ENCODE peak calls at places on chromosomes 5 and 9, in six cellular contexts. One of them, this sample, is unnamed.

GRCh38 chr5:127892467-127893207 is 189.4 kb downstream of the CCDC192 start:
- DNase-seq in Peyer's patch: no peak
- DNase-seq in PC-9: peak
- DNase-seq in tibial nerve: no peak
- DNase-seq in kidney: no peak
- DNase-seq in adrenal gland: no peak
- DNase-seq in this sample: peak

GRCh38 chr5:27845248-27845647 is 806.9 kb upstream of the CDH9 start:
- DNase-seq in tibial nerve: no peak
- DNase-seq in Peyer's patch: no peak
- DNase-seq in PC-9: no peak
- DNase-seq in adrenal gland: no peak
- DNase-seq in kidney: no peak
- DNase-seq in this sample: no peak

GRCh38 chr5:172194985-172195774 is 1.2 kb downstream of the EFCAB9 start:
- DNase-seq in tibial nerve: no peak
- DNase-seq in Peyer's patch: no peak
- DNase-seq in adrenal gland: no peak
- DNase-seq in kidney: no peak
- DNase-seq in PC-9: no peak
- DNase-seq in this sample: no peak

GRCh38 chr5:17203329-17204132 is 13.9 kb upstream of the BASP1 start:
- DNase-seq in Peyer's patch: no peak
- DNase-seq in tibial nerve: peak
- DNase-seq in kidney: no peak
- DNase-seq in PC-9: peak
- DNase-seq in adrenal gland: peak
- DNase-seq in this sample: peak

GRCh38 chr9:129597355-129598088 is 23.4 kb downstream of the C9orf50 start:
- DNase-seq in tibial nerve: no peak
- DNase-seq in adrenal gland: peak
- DNase-seq in PC-9: peak
- DNase-seq in Peyer's patch: no peak
- DNase-seq in kidney: peak
- DNase-seq in this sample: peak

GRCh38 chr9:96021616-96022444 is 146.3 kb downstream of the ERCC6L2 start:
- DNase-seq in adrenal gland: no peak
- DNase-seq in tibial nerve: no peak
- DNase-seq in PC-9: no peak
- DNase-seq in Peyer's patch: no peak
- DNase-seq in kidney: peak
- DNase-seq in this sample: no peak

GRCh38 chr5:180802325-180803180 is at the start of gene MGAT1:
- DNase-seq in tibial nerve: peak
- DNase-seq in kidney: peak
- DNase-seq in adrenal gland: peak
- DNase-seq in Peyer's patch: peak
- DNase-seq in PC-9: peak
- DNase-seq in this sample: peak

GRCh38 chr5:177465044-177465443 is 8.4 kb downstream of the DBN1 start:
- DNase-seq in kidney: no peak
- DNase-seq in adrenal gland: no peak
- DNase-seq in tibial nerve: no peak
- DNase-seq in Peyer's patch: no peak
- DNase-seq in PC-9: no peak
- DNase-seq in this sample: no peak

GRCh38 chr5:77437194-77437593 is 54.9 kb downstream of the WDR41 start:
- DNase-seq in Peyer's patch: no peak
- DNase-seq in tibial nerve: no peak
- DNase-seq in adrenal gland: no peak
- DNase-seq in kidney: no peak
- DNase-seq in PC-9: no peak
- DNase-seq in this sample: no peak

GRCh38 chr5:150323092-150323491 is 20.4 kb upstream of the ARSI start:
- DNase-seq in tibial nerve: no peak
- DNase-seq in Peyer's patch: no peak
- DNase-seq in adrenal gland: no peak
- DNase-seq in PC-9: no peak
- DNase-seq in kidney: no peak
- DNase-seq in this sample: peak

GRCh38 chr5:1312993-1313833 is 18.3 kb upstream of the TERT start:
- DNase-seq in adrenal gland: no peak
- DNase-seq in Peyer's patch: peak
- DNase-seq in PC-9: peak
- DNase-seq in kidney: peak
- DNase-seq in tibial nerve: no peak
- DNase-seq in this sample: no peak

GRCh38 chr5:177552839-177553455 is 1.4 kb downstream of the FAM193B start:
- DNase-seq in adrenal gland: peak
- DNase-seq in kidney: no peak
- DNase-seq in tibial nerve: no peak
- DNase-seq in PC-9: no peak
- DNase-seq in Peyer's patch: no peak
- DNase-seq in this sample: peak

GRCh38 chr5:31382051-31382878 is 149.6 kb downstream of the DROSHA start:
- DNase-seq in Peyer's patch: no peak
- DNase-seq in kidney: no peak
- DNase-seq in adrenal gland: no peak
- DNase-seq in PC-9: no peak
- DNase-seq in tibial nerve: no peak
- DNase-seq in this sample: no peak

GRCh38 chr5:10034008-10034407 is 215.7 kb downstream of the ATPSCKMT start:
- DNase-seq in PC-9: no peak
- DNase-seq in Peyer's patch: no peak
- DNase-seq in tibial nerve: no peak
- DNase-seq in adrenal gland: no peak
- DNase-seq in kidney: no peak
- DNase-seq in this sample: peak

GRCh38 chr5:79074641-79075040 is 5.1 kb downstream of the BHMT2 start:
- DNase-seq in PC-9: no peak
- DNase-seq in tibial nerve: no peak
- DNase-seq in adrenal gland: no peak
- DNase-seq in kidney: no peak
- DNase-seq in Peyer's patch: no peak
- DNase-seq in this sample: peak

GRCh38 chr9:76987594-76988200 is 31.8 kb upstream of the FOXB2 start:
- DNase-seq in PC-9: peak
- DNase-seq in tibial nerve: no peak
- DNase-seq in Peyer's patch: no peak
- DNase-seq in adrenal gland: peak
- DNase-seq in kidney: no peak
- DNase-seq in this sample: peak

GRCh38 chr9:23820731-23821399 is 5.2 kb downstream of the ELAVL2 start:
- DNase-seq in tibial nerve: no peak
- DNase-seq in adrenal gland: no peak
- DNase-seq in kidney: peak
- DNase-seq in Peyer's patch: no peak
- DNase-seq in PC-9: no peak
- DNase-seq in this sample: no peak

GRCh38 chr5:20476016-20476415 is 488.0 kb upstream of the CDH18 start:
- DNase-seq in PC-9: no peak
- DNase-seq in adrenal gland: no peak
- DNase-seq in tibial nerve: no peak
- DNase-seq in kidney: no peak
- DNase-seq in Peyer's patch: no peak
- DNase-seq in this sample: no peak

GRCh38 chr9:109906766-109907382 is 126.9 kb downstream of the PALM2AKAP2 start:
- DNase-seq in Peyer's patch: no peak
- DNase-seq in tibial nerve: no peak
- DNase-seq in adrenal gland: no peak
- DNase-seq in kidney: no peak
- DNase-seq in PC-9: no peak
- DNase-seq in this sample: peak

GRCh38 chr5:44932922-44933585 is 124.3 kb downstream of the MRPS30 start:
- DNase-seq in PC-9: no peak
- DNase-seq in tibial nerve: no peak
- DNase-seq in Peyer's patch: no peak
- DNase-seq in adrenal gland: no peak
- DNase-seq in kidney: no peak
- DNase-seq in this sample: no peak

GRCh38 chr9:126861707-126862460 is 1.4 kb downstream of the ZBTB34 start:
- DNase-seq in kidney: no peak
- DNase-seq in Peyer's patch: peak
- DNase-seq in tibial nerve: no peak
- DNase-seq in PC-9: no peak
- DNase-seq in adrenal gland: no peak
- DNase-seq in this sample: peak

GRCh38 chr5:159178978-159179377 is 30.4 kb downstream of the RNF145 start:
- DNase-seq in tibial nerve: no peak
- DNase-seq in adrenal gland: peak
- DNase-seq in kidney: no peak
- DNase-seq in PC-9: peak
- DNase-seq in Peyer's patch: no peak
- DNase-seq in this sample: peak

GRCh38 chr5:180787711-180788431 is 14.7 kb downstream of the MGAT1 start:
- DNase-seq in Peyer's patch: no peak
- DNase-seq in tibial nerve: no peak
- DNase-seq in adrenal gland: no peak
- DNase-seq in kidney: no peak
- DNase-seq in PC-9: no peak
- DNase-seq in this sample: no peak

DNA sequence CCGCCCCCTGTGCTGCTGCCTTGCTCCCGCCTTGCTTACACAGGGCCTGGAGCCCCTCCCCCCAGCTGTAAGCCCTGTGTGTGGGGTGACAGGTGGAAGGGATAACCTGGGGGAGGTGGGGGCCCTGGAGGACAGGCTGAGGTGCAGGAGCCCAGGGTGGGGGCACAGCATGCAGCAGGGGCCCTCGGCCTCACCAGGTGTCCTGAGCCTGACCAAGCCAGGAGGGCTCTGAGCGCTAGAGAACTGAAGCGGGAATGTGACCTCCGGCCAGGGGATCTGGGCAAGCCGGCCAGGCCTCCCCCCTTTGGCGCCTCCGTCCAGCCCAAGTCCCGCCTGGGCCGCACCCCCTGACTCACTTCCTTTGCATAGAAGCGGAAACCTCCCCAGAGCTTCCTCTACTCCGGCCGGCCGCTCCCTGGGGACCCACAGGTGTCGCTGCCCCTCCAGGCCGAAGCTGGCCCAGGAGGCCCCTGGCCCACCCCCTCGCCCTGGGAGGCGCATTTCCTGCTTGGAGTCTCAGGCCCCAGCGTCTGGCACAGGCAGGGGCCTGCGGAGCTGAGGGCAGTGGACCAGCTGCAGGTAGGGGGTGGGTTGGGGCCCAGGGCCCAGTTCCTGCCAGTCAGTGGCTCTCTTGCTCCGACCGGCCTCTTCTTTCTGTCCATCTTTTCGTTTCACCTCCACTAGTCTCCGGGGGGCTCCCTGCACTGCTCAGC is at the start of gene TOR4A:
- DNase-seq in adrenal gland: peak
- DNase-seq in PC-9: peak
- DNase-seq in kidney: peak
- DNase-seq in Peyer's patch: peak
- DNase-seq in tibial nerve: peak
- DNase-seq in this sample: peak
- TF ChIP-seq CTCF in adrenal gland: no peak
- TF ChIP-seq CTCF in PC-9: no peak
- TF ChIP-seq CTCF in kidney: no peak
- TF ChIP-seq CTCF in Peyer's patch: peak
- TF ChIP-seq CTCF in tibial nerve: no peak
- TF ChIP-seq CTCF in this sample: no peak

GRCh38 chr9:27125936-27126335 is 16.9 kb downstream of the TEK start:
- DNase-seq in kidney: no peak
- DNase-seq in tibial nerve: no peak
- DNase-seq in Peyer's patch: no peak
- DNase-seq in PC-9: no peak
- DNase-seq in adrenal gland: no peak
- DNase-seq in this sample: peak
- H3K4me3 ChIP-seq in kidney: no peak
- H3K4me3 ChIP-seq in tibial nerve: no peak
- H3K4me3 ChIP-seq in Peyer's patch: no peak
- H3K4me3 ChIP-seq in PC-9: no peak
- H3K4me3 ChIP-seq in adrenal gland: no peak
- H3K4me3 ChIP-seq in this sample: no peak

GRCh38 chr9:69671291-69671903 is 774 bp downstream of the APBA1 start:
- DNase-seq in tibial nerve: peak
- DNase-seq in adrenal gland: peak
- DNase-seq in kidney: no peak
- DNase-seq in PC-9: no peak
- DNase-seq in Peyer's patch: no peak
- DNase-seq in this sample: no peak
- TF ChIP-seq CTCF in tibial nerve: no peak
- TF ChIP-seq CTCF in adrenal gland: no peak
- TF ChIP-seq CTCF in kidney: no peak
- TF ChIP-seq CTCF in PC-9: no peak
- TF ChIP-seq CTCF in Peyer's patch: no peak
- TF ChIP-seq CTCF in this sample: no peak

DNA sequence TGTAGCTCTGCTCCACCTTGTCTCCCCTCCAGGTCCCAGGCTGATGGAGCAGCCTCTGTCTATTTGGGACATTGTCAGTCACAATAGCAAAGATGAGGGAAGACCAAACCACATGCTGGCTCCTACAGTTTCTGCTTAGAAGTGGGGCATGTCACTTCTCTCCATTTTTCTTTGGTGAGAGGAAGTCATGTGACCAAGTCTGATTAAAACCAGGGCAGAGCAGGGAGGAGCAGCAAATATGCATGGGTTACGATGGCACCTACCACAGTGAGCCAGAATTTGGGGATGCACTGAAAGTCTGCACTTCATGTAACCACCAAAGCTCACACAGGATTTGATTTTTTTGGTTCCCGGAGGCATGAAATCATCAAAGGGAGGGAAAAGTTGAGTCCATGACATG is 234.6 kb downstream of the CDK5RAP2 start:
- DNase-seq in tibial nerve: no peak
- DNase-seq in Peyer's patch: no peak
- DNase-seq in PC-9: no peak
- DNase-seq in kidney: no peak
- DNase-seq in adrenal gland: no peak
- DNase-seq in this sample: no peak
- H3K4me3 ChIP-seq in tibial nerve: no peak
- H3K4me3 ChIP-seq in Peyer's patch: no peak
- H3K4me3 ChIP-seq in PC-9: no peak
- H3K4me3 ChIP-seq in kidney: no peak
- H3K4me3 ChIP-seq in adrenal gland: no peak
- H3K4me3 ChIP-seq in this sample: no peak

DNA sequence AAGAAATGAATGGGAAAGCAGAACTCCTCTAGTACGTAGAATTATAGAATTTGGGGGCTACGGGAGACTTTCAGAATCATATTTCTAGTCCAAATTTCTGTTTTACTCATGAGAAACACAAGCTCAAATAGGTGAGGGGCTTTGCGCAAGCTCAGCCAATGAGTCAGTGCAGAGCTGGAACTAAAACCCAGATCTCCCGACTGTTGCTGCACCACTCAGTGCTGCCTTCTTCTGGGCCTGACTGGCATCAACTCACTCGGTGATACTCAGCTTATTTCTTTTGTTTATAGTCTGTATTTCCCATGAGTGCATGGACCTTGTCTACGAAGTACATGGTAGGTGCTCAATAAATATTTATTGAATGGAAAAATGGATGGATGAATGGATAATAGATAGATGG is 280.2 kb downstream of the CDK5RAP2 start:
- DNase-seq in Peyer's patch: no peak
- DNase-seq in adrenal gland: no peak
- DNase-seq in PC-9: no peak
- DNase-seq in kidney: no peak
- DNase-seq in tibial nerve: no peak
- DNase-seq in this sample: no peak
- TF ChIP-seq CTCF in Peyer's patch: no peak
- TF ChIP-seq CTCF in adrenal gland: no peak
- TF ChIP-seq CTCF in PC-9: peak
- TF ChIP-seq CTCF in kidney: no peak
- TF ChIP-seq CTCF in tibial nerve: no peak
- TF ChIP-seq CTCF in this sample: peak